ENCODE peak calls at places on chromosomes 1 and 21, in eight cellular contexts. Y is naive thymus-derived CD8-positive, alpha-beta T cell; E is HS-27A; T is stimulated activated CD4-positive, alpha-beta T cell treated with anti-CD3 and anti-CD28 coated beads, Interleukin-1b, Interleukin-23, amount 100 ng/mL, for 48 hours; L is GM04504; J is CD8-positive, alpha-beta T cell; B is stimulated activated CD8-positive, alpha-beta memory T cell treated with anti-CD3 and anti-CD28 coated beads, Interleukin-15, amount 100 ng/mL, for 1 hour; I is neural crest cell. Q is an unnamed sample.

GRCh38 chr21:41160036-41160435 is 7.9 kb upstream of the BACE2 start:
- DNase-seq in Y (no peak), E (no peak), T (no peak), L (no peak), J (no peak), B (no peak), I (no peak), Q (no peak)

GRCh38 chr1:203173566-203173965 is 2.1 kb downstream of the MYBPH start:
- DNase-seq in Y (no peak), E (no peak), T (no peak), L (no peak), J (no peak), B (no peak), I (no peak), Q (peak; percentile 59)

GRCh38 chr1:46749921-46750404 is 31.0 kb upstream of the EFCAB14 start:
- DNase-seq in Y (no peak), E (no peak), T (no peak), L (no peak), J (no peak), B (no peak), I (no peak), Q (no peak)

GRCh38 chr21:46273341-46273740 is 12.1 kb downstream of the MCM3AP start:
- DNase-seq in Y (no peak), E (no peak), T (no peak), L (no peak), J (no peak), B (no peak), I (no peak), Q (no peak)

GRCh38 chr1:222045816-222046215 is 303.9 kb upstream of the DUSP10 start:
- DNase-seq in Y (no peak), E (no peak), T (no peak), L (no peak), J (no peak), B (no peak), I (no peak), Q (no peak)

GRCh38 chr1:9071554-9072235 is 2.3 kb upstream of the SLC2A5 start:
- DNase-seq in Y (no peak), E (no peak), T (no peak), L (no peak), J (no peak), B (no peak), I (no peak), Q (no peak)

GRCh38 chr1:21884456-21885235 is 52.5 kb downstream of the HSPG2 start:
- DNase-seq in Y (no peak), E (no peak), T (no peak), L (no peak), J (no peak), B (no peak), I (no peak), Q (no peak)

GRCh38 chr1:186819140-186819539 is 9.6 kb upstream of the PLA2G4A start:
- DNase-seq in Y (no peak), E (no peak), T (no peak), L (no peak), J (no peak), B (no peak), I (no peak), Q (no peak)

GRCh38 chr1:3226664-3227371 is 157.8 kb downstream of the PRDM16 start:
- DNase-seq in Y (no peak), E (no peak), T (no peak), L (no peak), J (no peak), B (no peak), I (no peak), Q (no peak)

GRCh38 chr1:240092301-240093119 is 827 bp downstream of the FMN2 start:
- DNase-seq in Y (no peak), E (no peak), T (no peak), L (no peak), J (no peak), B (no peak), I (peak; percentile 30), Q (peak; percentile 13)

GRCh38 chr1:39866767-39867166 is 16.5 kb downstream of the TRIT1 start:
- DNase-seq in Y (no peak), E (no peak), T (no peak), L (peak; percentile 58), J (no peak), B (no peak), I (no peak), Q (no peak)

GRCh38 chr21:42572906-42573495 is 59.3 kb downstream of the SLC37A1 start:
- DNase-seq in Y (no peak), E (no peak), T (no peak), L (no peak), J (no peak), B (no peak), I (no peak), Q (no peak)

GRCh38 chr1:217889401-217889800 is 258.3 kb downstream of the SPATA17 start:
- DNase-seq in Y (no peak), E (no peak), T (no peak), L (no peak), J (no peak), B (no peak), I (peak; percentile 32), Q (no peak)

GRCh38 chr1:59947047-59947938 is 20.7 kb upstream of the CYP2J2 start:
- DNase-seq in Y (peak; percentile 43), E (peak; percentile 20), T (peak; percentile 49), L (peak; percentile 28), J (peak; percentile 18), B (peak; percentile 20), I (peak; percentile 30), Q (no peak)

GRCh38 chr1:18582890-18583289 is 47.8 kb upstream of the PAX7 start:
- DNase-seq in Y (no peak), E (no peak), T (no peak), L (no peak), J (no peak), B (no peak), I (no peak), Q (no peak)

GRCh38 chr1:17113973-17114372 is 5.3 kb downstream of the PADI2 start:
- DNase-seq in Y (no peak), E (no peak), T (no peak), L (no peak), J (no peak), B (no peak), I (no peak), Q (no peak)

GRCh38 chr1:244843148-244843978 is 7.9 kb downstream of the COX20 start:
- DNase-seq in Y (no peak), E (no peak), T (no peak), L (no peak), J (no peak), B (no peak), I (no peak), Q (no peak)

GRCh38 chr1:32163405-32163804 is 16.1 kb upstream of the TXLNA start:
- DNase-seq in Y (no peak), E (no peak), T (no peak), L (no peak), J (no peak), B (no peak), I (no peak), Q (no peak)

GRCh38 chr1:171663036-171663853 is 10.8 kb upstream of the MYOC start:
- DNase-seq in Y (no peak), E (no peak), T (no peak), L (no peak), J (no peak), B (no peak), I (no peak), Q (no peak)

GRCh38 chr1:58214674-58215073 is 331.9 kb downstream of the OMA1 start:
- DNase-seq in Y (no peak), E (no peak), T (no peak), L (no peak), J (no peak), B (no peak), I (no peak), Q (no peak)

GRCh38 chr1:86018311-86018923 is 138.2 kb downstream of the COL24A1 start:
- DNase-seq in Y (no peak), E (peak; percentile 27), T (no peak), L (peak; percentile 16), J (no peak), B (no peak), I (peak; percentile 31), Q (no peak)

GRCh38 chr1:154862927-154863701 is 7.0 kb downstream of the KCNN3 start:
- DNase-seq in Y (no peak), E (no peak), T (peak; percentile 48), L (no peak), J (no peak), B (no peak), I (no peak), Q (no peak)

Q was measured in GM12892.